ENCODE peak calls at places on chromosomes 13 and 19, in nine cellular contexts. B is psoas muscle, J is fibroblast of lung, V is IMR-90, C is astrocyte of the spinal cord, F is A673, N is dorsolateral prefrontal cortex, Q is heart left ventricle, O is small intestine. I is an unnamed sample.

GRCh38 chr19:47650695-47651094 is 41.8 kb downstream of the BICRA start:
- DNase-seq in B (no peak), J (no peak), V (no peak), C (no peak), F (no peak), N (no peak), Q (no peak), O (no peak), I (no peak)

GRCh38 chr19:584240-585001 is 5.3 kb upstream of the HCN2 start:
- DNase-seq in B (peak; percentile 57), J (peak; percentile 39), V (peak; percentile 27), C (peak; percentile 47), F (peak; percentile 83), N (peak; percentile 64), Q (peak; percentile 82), O (no peak), I (peak; percentile 45)

GRCh38 chr19:56608274-56608964 is 13.3 kb downstream of the ZNF71 start:
- DNase-seq in B (no peak), J (no peak), V (no peak), C (no peak), F (no peak), N (no peak), Q (no peak), O (no peak), I (no peak)

GRCh38 chr19:35781650-35782049 is 6.3 kb downstream of the ARHGAP33 start:
- DNase-seq in B (no peak), J (no peak), V (no peak), C (no peak), F (peak; percentile 27), N (no peak), Q (no peak), O (no peak), I (no peak)

GRCh38 chr13:45413826-45414312 is 4.3 kb downstream of the SLC25A30 start:
- DNase-seq in B (no peak), J (peak; percentile 25), V (no peak), C (no peak), F (no peak), N (no peak), Q (no peak), O (peak; percentile 66), I (no peak)

GRCh38 chr13:59439776-59440428 is 723.8 kb downstream of the DIAPH3 start:
- DNase-seq in B (no peak), J (no peak), V (no peak), C (no peak), F (no peak), N (no peak), Q (no peak), O (no peak), I (no peak)

GRCh38 chr13:98650376-98651107 is 73.6 kb upstream of the STK24 start:
- DNase-seq in B (no peak), J (no peak), V (no peak), C (no peak), F (no peak), N (no peak), Q (no peak), O (peak; percentile 99), I (peak; percentile 92)

GRCh38 chr19:52345162-52345561 is 9.1 kb downstream of the ZNF610 start:
- DNase-seq in B (no peak), J (no peak), V (no peak), C (no peak), F (no peak), N (no peak), Q (no peak), O (no peak), I (no peak)

GRCh38 chr19:12994701-12995595 is at the start of gene NFIX:
- DNase-seq in B (peak; percentile 79), J (peak; percentile 59), V (peak; percentile 39), C (peak; percentile 64), F (peak; percentile 76), N (no peak), Q (peak; percentile 83), O (peak; percentile 68), I (peak; percentile 70)

GRCh38 chr13:45142440-45143345 is 22.4 kb downstream of the GTF2F2 start:
- DNase-seq in B (no peak), J (peak; percentile 17), V (peak; percentile 54), C (no peak), F (peak; percentile 78), N (no peak), Q (no peak), O (peak; percentile 34), I (no peak)

GRCh38 chr13:42894765-42895181 is 97.3 kb downstream of the EPSTI1 start:
- DNase-seq in B (no peak), J (peak; percentile 85), V (peak; percentile 36), C (peak; percentile 58), F (no peak), N (no peak), Q (no peak), O (no peak), I (no peak)

GRCh38 chr19:2062770-2063169 is 11.7 kb upstream of the MKNK2 start:
- DNase-seq in B (no peak), J (no peak), V (no peak), C (no peak), F (no peak), N (no peak), Q (no peak), O (no peak), I (no peak)

GRCh38 chr19:2061936-2062729 is 11.1 kb upstream of the MKNK2 start:
- DNase-seq in B (no peak), J (no peak), V (no peak), C (no peak), F (no peak), N (no peak), Q (no peak), O (no peak), I (no peak)

GRCh38 chr19:2064395-2064787 is 13.3 kb upstream of the MKNK2 start:
- DNase-seq in B (peak; percentile 66), J (no peak), V (no peak), C (no peak), F (no peak), N (no peak), Q (no peak), O (no peak), I (no peak)

GRCh38 chr19:2063824-2064223 is 12.8 kb upstream of the MKNK2 start:
- DNase-seq in B (no peak), J (no peak), V (no peak), C (no peak), F (no peak), N (no peak), Q (no peak), O (no peak), I (no peak)

DNA sequence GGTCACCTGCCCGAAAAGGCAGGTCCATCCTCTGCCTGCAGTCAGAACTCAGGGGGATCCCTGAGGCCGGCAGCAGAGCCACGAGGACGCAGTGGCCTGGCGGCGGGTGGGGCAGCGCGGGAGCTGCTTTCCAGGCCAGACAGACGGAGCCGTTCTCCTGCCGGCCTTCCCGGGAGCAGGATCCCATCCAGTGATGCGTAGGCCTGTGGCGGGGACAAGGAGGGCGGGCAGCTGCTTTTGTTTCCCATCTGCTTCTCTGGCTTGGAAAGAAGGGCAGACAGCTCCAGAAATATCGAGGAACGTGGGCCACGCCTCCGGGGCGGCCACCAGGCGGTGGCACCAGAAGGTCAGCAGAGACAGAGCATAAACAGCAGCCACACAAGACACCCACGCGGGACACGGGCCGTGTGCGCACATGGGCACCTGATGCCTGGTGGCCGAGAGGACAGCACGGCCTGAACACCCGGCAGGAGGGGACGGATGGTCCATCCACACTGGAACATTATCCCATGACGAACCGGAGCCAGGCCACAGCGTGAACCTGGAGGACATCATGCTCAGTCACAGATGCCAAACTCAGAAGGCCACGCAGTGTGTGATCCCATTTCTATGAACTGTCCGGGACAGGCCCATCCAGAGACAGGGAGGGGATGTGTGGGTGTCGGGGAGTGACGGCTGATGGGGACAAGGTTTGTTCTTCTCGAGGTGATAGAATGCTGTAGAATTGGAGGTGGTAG is 13.9 kb upstream of the MKNK2 start:
- DNase-seq in B (peak; percentile 83), J (no peak), V (no peak), C (no peak), F (no peak), N (peak; percentile 69), Q (no peak), O (no peak), I (no peak)
- H3K4me3 ChIP-seq in B (peak overlapping the region; percentile 41), J (no peak overlapping the region), V (no peak overlapping the region), C (no peak overlapping the region), F (no peak overlapping the region), N (no peak overlapping the region), Q (peak overlapping the region; percentile 20), O (no peak overlapping the region), I (no peak overlapping the region)

GRCh38 chr19:3605770-3606169 is 905 bp downstream of the TBXA2R start:
- DNase-seq in B (no peak), J (no peak), V (no peak), C (no peak), F (no peak), N (no peak), Q (no peak), O (no peak), I (no peak)

GRCh38 chr19:3604227-3604986 is 2.3 kb downstream of the TBXA2R start:
- DNase-seq in B (no peak), J (no peak), V (no peak), C (no peak), F (no peak), N (no peak), Q (no peak), O (no peak), I (no peak)

GRCh38 chr19:3604987-3605343 is 1.7 kb downstream of the TBXA2R start:
- DNase-seq in B (no peak), J (no peak), V (no peak), C (no peak), F (no peak), N (no peak), Q (no peak), O (no peak), I (no peak)

GRCh38 chr19:3606174-3606689 is 443 bp downstream of the TBXA2R start:
- DNase-seq in B (no peak), J (no peak), V (no peak), C (no peak), F (no peak), N (no peak), Q (no peak), O (peak; percentile 74), I (peak; percentile 80)

DNA sequence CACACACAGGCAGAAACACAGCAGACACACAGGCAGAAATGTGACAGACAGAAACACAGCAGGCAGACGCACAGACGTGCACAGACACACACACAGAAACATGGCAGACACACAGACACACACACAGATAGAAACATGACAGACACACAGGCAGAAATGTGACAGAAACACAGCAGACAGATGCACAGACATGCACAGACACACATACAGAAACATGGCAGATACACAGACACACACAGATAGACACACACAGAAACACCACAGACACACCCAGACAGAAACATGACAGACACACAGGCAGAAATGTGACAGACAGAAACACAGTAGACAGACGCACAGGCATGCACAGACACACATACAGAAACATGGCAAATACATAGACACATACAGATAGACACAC is 1.3 kb downstream of the TBXA2R start:
- DNase-seq in B (no peak), J (no peak), V (no peak), C (no peak), F (no peak), N (no peak), Q (no peak), O (no peak), I (no peak)
- H3K4me3 ChIP-seq in B (peak overlapping the region; percentile 62), J (no peak overlapping the region), V (no peak overlapping the region), C (peak overlapping the region; percentile 63), F (no peak overlapping the region), N (no peak overlapping the region), Q (peak overlapping the region; percentile 61), O (no peak overlapping the region), I (no peak overlapping the region)

GRCh38 chr13:52450793-52451116 is 321 bp upstream of the VPS36 start:
- DNase-seq in B (no peak), J (no peak), V (no peak), C (no peak), F (no peak), N (no peak), Q (no peak), O (no peak), I (no peak)
- H3K4me3 ChIP-seq in B (peak overlapping the region; percentile 91), J (peak overlapping the region; percentile 23), V (no peak overlapping the region), C (peak overlapping the region; percentile 22), F (peak overlapping the region; percentile 97), N (peak overlapping the region; percentile 83), Q (peak overlapping the region; percentile 82), O (no peak overlapping the region), I (no peak overlapping the region)

GRCh38 chr13:32737679-32738078 is 151.4 kb downstream of the PDS5B start:
- DNase-seq in B (no peak), J (peak; percentile 13), V (no peak), C (no peak), F (no peak), N (no peak), Q (no peak), O (peak; percentile 54), I (no peak)
- H3K4me3 ChIP-seq in B (peak overlapping the region; percentile 46), J (peak overlapping the region; percentile 0), V (no peak overlapping the region), C (no peak overlapping the region), F (peak overlapping the region; percentile 9), N (peak overlapping the region; percentile 5), Q (peak overlapping the region; percentile 52), O (no peak overlapping the region), I (no peak overlapping the region)